ENCODE peak calls at places on chromosomes 2 and 18, in four cellular contexts. I is RWPE2, Q is IMR-90, G is MM.1S. C is an unnamed sample.
A peak's percentile ranks its signal among the peaks of the same experiment; 100 is the strongest.

GRCh38 chr2:239758325-239758877 is 266.7 kb downstream of the NDUFA10 start:
- DNase-seq in G (no peak), Q (peak; percentile 3), I (no peak), C (no peak)

GRCh38 chr2:45132551-45132950 is 123.3 kb upstream of the SIX2 start:
- DNase-seq in G (no peak), Q (no peak), I (no peak), C (peak; percentile 55)

GRCh38 chr2:128600606-128601297 is 282.1 kb upstream of the HS6ST1 start:
- DNase-seq in Q (no peak), I (no peak), G (no peak), C (no peak)

GRCh38 chr18:60090170-60090569 is 190.4 kb downstream of the PMAIP1 start:
- DNase-seq in Q (no peak), I (no peak), G (no peak), C (no peak)

GRCh38 chr2:47904903-47905453 is 1.3 kb downstream of the FBXO11 start:
- DNase-seq in I (no peak), Q (no peak), G (peak; percentile 43), C (peak; percentile 56)

GRCh38 chr18:65990944-65991708 is 240.3 kb downstream of the CDH7 start:
- DNase-seq in I (no peak), Q (no peak), G (no peak), C (no peak)

GRCh38 chr2:189285962-189286648 is 106.5 kb upstream of the COL5A2 start:
- DNase-seq in Q (peak; percentile 92), G (no peak), I (no peak), C (no peak)

GRCh38 chr18:36697905-36698304 is 130.9 kb downstream of the TPGS2 start:
- DNase-seq in Q (peak; percentile 94), G (no peak), I (no peak), C (no peak)

GRCh38 chr18:40866013-40866644 is 1088.9 kb upstream of the PIK3C3 start:
- DNase-seq in I (peak; percentile 69), Q (no peak), G (peak; percentile 33), C (no peak)

DNA sequence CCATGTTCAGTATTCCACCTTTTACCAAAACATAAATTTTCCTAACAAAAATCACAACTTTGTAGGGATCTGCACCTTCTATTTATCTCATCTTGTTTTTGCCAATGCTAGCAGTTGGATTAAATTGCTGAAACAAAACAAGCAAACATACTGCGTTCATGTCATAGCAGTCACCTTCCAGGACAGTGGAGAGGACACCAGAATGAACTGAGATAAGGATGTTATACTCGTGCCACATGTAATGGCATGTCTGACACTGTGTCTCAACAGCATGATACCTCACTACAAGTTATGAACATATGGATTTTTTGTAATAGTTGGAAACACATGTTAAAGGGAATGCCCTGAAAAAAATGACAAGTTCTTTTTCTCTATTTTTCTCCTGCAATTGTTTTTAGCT is 245.3 kb downstream of the XIRP2 start:
- DNase-seq in Q (no peak), I (no peak), G (no peak), C (no peak)
- TF ChIP-seq CTCF in Q (no peak), I (no peak), G (no peak), C (no peak)

DNA sequence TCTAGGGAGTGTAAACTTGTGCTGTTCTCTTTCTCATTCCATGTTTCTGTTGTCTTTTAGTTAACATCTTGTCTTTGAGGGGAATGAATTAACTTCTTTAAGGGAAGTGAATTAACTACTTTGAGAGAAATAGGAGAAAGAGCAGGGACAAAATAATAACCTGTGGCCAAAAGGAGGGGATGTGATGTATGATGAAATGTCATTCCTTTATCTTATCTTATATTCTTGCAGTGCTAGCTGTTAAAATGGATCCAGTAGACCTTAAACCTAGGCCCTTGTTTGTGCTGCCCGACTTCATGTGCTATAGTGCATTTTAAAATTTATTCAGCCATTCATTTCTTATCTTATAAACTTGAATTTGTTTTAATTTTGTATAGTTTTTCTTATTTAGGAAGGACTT is 18.4 kb downstream of the ABI2 start:
- DNase-seq in I (no peak), G (no peak), Q (no peak), C (no peak)
- H3K36me3 ChIP-seq in I (peaks cover 20% of the 10 kb centered on the region), G (no peaks in the 10 kb centered on the region), Q (peaks cover 4% of the 10 kb centered on the region), C (no peaks in the 10 kb centered on the region)

GRCh38 chr2:20519309-20519708 is 72.4 kb downstream of the RHOB start:
- DNase-seq in G (no peak), Q (no peak), I (peak; percentile 22), C (no peak)
- TF ChIP-seq CTCF in G (no peak), Q (no peak), I (no peak), C (no peak)

DNA sequence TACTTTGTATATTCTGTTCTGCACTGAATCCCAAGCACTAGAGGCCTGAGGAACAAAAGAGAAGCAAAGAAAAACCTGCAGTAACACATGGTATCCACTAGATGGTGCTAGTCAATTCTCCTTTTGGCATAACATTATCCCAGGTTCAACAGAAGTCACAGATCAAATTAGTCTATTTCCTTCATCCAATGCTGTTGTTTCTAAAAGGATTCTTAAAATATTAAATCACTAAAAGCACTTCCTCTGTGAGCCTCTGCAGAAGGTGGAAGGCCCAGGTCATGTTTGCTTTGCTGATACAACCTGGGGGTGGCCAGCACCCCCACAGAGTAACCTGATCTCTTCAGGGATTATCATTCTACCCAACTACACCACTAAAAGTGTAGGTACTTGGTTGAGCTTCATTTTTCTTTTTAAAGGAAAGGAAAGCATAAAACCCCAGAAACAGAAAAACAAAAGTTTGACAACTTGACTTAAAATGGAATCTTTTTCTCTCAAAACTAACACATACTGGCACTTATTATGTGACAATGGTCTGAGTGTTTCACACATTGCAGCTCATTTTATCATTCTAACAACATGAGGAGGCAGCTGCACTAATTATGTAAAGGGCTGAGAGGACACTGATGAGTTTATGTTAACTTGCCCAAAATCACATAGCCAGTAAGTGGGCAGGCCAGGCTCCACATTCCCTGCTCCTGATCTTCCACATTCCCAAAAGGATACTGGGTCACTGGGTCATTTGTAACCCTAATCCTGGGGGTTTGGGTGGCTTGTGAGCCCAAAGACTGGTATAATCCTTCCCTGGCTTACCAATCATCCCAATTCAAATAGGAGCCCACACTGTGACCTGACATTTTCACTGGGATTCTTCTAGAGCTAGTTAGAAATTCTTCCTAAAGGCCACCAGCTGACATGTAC is 66.8 kb upstream of the DNER start:
- DNase-seq in I (no peak), G (peak; percentile 40), Q (peak; percentile 77), C (no peak)
- H3K36me3 ChIP-seq in I (peaks cover 59% of the 10 kb centered on the region), G (peaks cover 4% of the 10 kb centered on the region), Q (peaks cover 23% of the 10 kb centered on the region), C (peaks cover 8% of the 10 kb centered on the region)

GRCh38 chr2:203242518-203242917 is 3.7 kb downstream of the CYP20A1 start:
- DNase-seq in G (no peak), Q (no peak), I (no peak), C (no peak)

GRCh38 chr2:203237501-203238238 is 1.1 kb upstream of the CYP20A1 start:
- DNase-seq in G (no peak), Q (no peak), I (no peak), C (no peak)

GRCh38 chr2:203240491-203240890 is 1.7 kb downstream of the CYP20A1 start:
- DNase-seq in Q (no peak), I (no peak), G (no peak), C (no peak)

GRCh38 chr2:203238329-203238710 is 498 bp upstream of the CYP20A1 start:
- DNase-seq in Q (no peak), I (no peak), G (no peak), C (no peak)

GRCh38 chr2:203238711-203239526 is at the start of gene CYP20A1:
- DNase-seq in I (peak; percentile 94), Q (peak; percentile 94), G (peak; percentile 97), C (peak; percentile 99)
- TF ChIP-seq CTCF in I (peak; percentile 46), Q (peak; percentile 43), G (peak; percentile 23), C (no peak)

C was measured in GM06990.